ENCODE peak calls at places on chromosome 20, in seven cellular contexts. B is cardiac muscle cell, S is HCT116, A is RWPE1, K is thoracic aorta, M is left ventricle myocardium inferior, N is H9. D is an unnamed sample.

GRCh38 chr20:10672579-10673127 is 1.1 kb downstream of the JAG1 start:
- DNase-seq in K (no peak), M (peak; percentile 54), N (no peak), S (no peak), A (peak; percentile 38), B (peak; percentile 60), D (peak; percentile 74)

GRCh38 chr20:44959896-44960852 is at the start of gene TOMM34:
- DNase-seq in B (peak; percentile 98), N (peak; percentile 94), K (peak; percentile 82), A (peak; percentile 99), M (peak; percentile 96), S (peak; percentile 88), D (peak; percentile 100)

GRCh38 chr20:31517373-31517772 is 3.1 kb downstream of the HM13 start:
- DNase-seq in M (peak; percentile 25), S (peak; percentile 41), N (peak; percentile 84), A (peak; percentile 45), K (no peak), B (no peak), D (no peak)

GRCh38 chr20:10217517-10218410 is 866 bp upstream of the SNAP25 start:
- DNase-seq in N (peak; percentile 81), S (no peak), A (peak; percentile 17), K (peak; percentile 11), B (peak; percentile 92), M (no peak), D (no peak)

GRCh38 chr20:21901470-21902275 is 196.2 kb downstream of the PAX1 start:
- DNase-seq in A (no peak), N (no peak), M (peak; percentile 56), B (peak; percentile 49), K (no peak), S (no peak), D (no peak)

GRCh38 chr20:4261333-4262284 is 246.3 kb upstream of the RNF24 start:
- DNase-seq in K (no peak), M (no peak), B (no peak), N (no peak), S (no peak), A (peak; percentile 21), D (no peak)

GRCh38 chr20:44467289-44467883 is 8.3 kb upstream of the TTPAL start:
- DNase-seq in B (peak; percentile 8), K (no peak), A (no peak), N (no peak), M (peak; percentile 40), S (no peak), D (no peak)

GRCh38 chr20:24747881-24748595 is 201.0 kb upstream of the CST7 start:
- DNase-seq in A (no peak), B (no peak), N (peak; percentile 8), M (no peak), K (no peak), S (no peak), D (no peak)

GRCh38 chr20:19073584-19074198 is 138.8 kb upstream of the SLC24A3 start:
- DNase-seq in K (no peak), B (peak; percentile 34), S (no peak), M (no peak), N (peak; percentile 65), A (no peak), D (no peak)

GRCh38 chr20:23702021-23702420 is 13.2 kb upstream of the CST4 start:
- DNase-seq in S (no peak), N (no peak), K (no peak), B (no peak), M (no peak), A (no peak), D (no peak)

GRCh38 chr20:16228722-16229121 is 344.5 kb downstream of the KIF16B start:
- DNase-seq in A (no peak), M (no peak), S (no peak), B (no peak), K (no peak), N (no peak), D (no peak)

GRCh38 chr20:53643031-53643832 is 49.6 kb upstream of the ZNF217 start:
- DNase-seq in S (peak; percentile 57), M (no peak), K (no peak), N (no peak), A (peak; percentile 95), B (no peak), D (peak; percentile 85)

GRCh38 chr20:47309806-47310426 is 46.6 kb downstream of the ZMYND8 start:
- DNase-seq in A (no peak), K (no peak), S (no peak), B (no peak), M (no peak), N (no peak), D (peak; percentile 73)
- H3K27ac ChIP-seq in A (peak overlapping the region; percentile 100), K (peak overlapping the region; percentile 85), S (no peak overlapping the region), B (peak overlapping the region; percentile 56), M (peak overlapping the region; percentile 98), N (no peak overlapping the region), D (peak overlapping the region; percentile 100)

GRCh38 chr20:58212636-58213035 is 15.8 kb downstream of the ANKRD60 start:
- DNase-seq in B (no peak), M (no peak), S (no peak), K (no peak), N (no peak), A (no peak), D (peak; percentile 58)

GRCh38 chr20:58215116-58215515 is 13.3 kb downstream of the ANKRD60 start:
- DNase-seq in M (no peak), B (no peak), S (no peak), K (no peak), N (no peak), A (no peak), D (peak; percentile 68)

GRCh38 chr20:58214310-58214709 is 14.1 kb downstream of the ANKRD60 start:
- DNase-seq in M (no peak), K (no peak), A (no peak), B (no peak), N (no peak), S (no peak), D (peak; percentile 66)

GRCh38 chr20:58213716-58214115 is 14.7 kb downstream of the ANKRD60 start:
- DNase-seq in S (no peak), N (no peak), M (no peak), B (no peak), K (no peak), A (no peak), D (peak; percentile 66)

GRCh38 chr20:58213112-58213511 is 15.3 kb downstream of the ANKRD60 start:
- DNase-seq in S (no peak), M (no peak), N (no peak), A (no peak), B (no peak), K (no peak), D (peak; percentile 51)
- TF ChIP-seq CTCF in S (no peak), M (no peak), N (no peak), A (no peak), B (no peak), K (no peak), D (peak; percentile 45)

GRCh38 chr20:38358500-38358998 is 12.3 kb downstream of the LBP start:
- DNase-seq in A (no peak), B (no peak), K (no peak), S (no peak), N (no peak), M (no peak), D (no peak)
- H3K27ac ChIP-seq in A (no peak overlapping the region), B (no peak overlapping the region), K (no peak overlapping the region), S (no peak overlapping the region), N (no peak overlapping the region), M (no peak overlapping the region), D (no peak overlapping the region)

DNA sequence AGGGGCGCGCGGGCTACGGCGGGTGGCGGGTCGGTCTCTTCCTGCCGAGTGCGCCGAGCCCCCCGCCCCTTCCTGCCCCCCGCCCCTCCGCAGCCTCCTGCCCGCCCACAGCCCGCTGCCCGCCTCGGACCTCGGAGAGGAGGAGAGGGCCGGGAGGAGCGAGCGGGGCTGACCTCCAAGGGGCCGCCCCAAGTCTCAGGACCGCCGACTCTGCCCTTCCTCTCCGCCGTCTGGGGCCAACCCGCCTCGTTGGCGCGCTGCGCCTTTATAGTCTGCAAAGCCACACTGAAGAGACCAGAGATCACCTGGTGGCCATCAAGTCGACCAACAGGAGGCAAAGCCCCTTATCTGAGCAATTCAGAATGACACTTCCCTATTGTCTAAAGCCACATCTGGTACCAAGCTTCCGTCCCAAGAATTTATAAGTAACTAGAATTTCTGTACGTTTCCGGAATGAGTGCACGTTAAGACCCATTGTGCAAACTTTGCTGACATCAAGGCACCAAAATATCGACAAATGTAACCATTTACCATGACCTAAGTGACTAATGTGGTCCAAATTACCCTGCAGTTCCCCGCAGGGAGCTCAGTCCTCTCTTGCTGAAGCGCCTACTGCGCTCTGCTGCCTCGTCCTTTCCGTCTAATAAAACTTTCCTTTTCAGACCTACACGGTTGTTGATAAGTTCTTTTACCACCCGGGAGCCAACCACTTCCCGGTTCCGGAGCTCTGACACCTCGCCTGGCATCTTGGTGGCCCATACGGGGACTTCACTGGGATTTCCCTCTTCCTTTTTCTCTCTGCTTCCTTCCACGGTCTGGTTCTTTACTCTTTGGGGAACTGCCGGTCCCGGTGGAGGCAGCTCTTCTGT is at the start of gene CPXM1:
- DNase-seq in A (no peak), M (no peak), K (no peak), S (no peak), N (peak; percentile 85), B (peak; percentile 68), D (no peak)
- TF ChIP-seq CTCF in A (no peak), M (no peak), K (no peak), S (no peak), N (peak; percentile 48), B (no peak), D (no peak)

GRCh38 chr20:2122921-2123320 is 21.3 kb downstream of the STK35 start:
- DNase-seq in K (no peak), B (no peak), M (peak; percentile 41), N (no peak), S (no peak), A (no peak), D (no peak)
- H3K27ac ChIP-seq in K (no peak overlapping the region), B (no peak overlapping the region), M (peak overlapping the region; percentile 80), N (no peak overlapping the region), S (no peak overlapping the region), A (no peak overlapping the region), D (no peak overlapping the region)

D was measured in RWPE2.